ENCODE peak calls at places on chromosome 20, in six cellular contexts. G is IMR-90; D is body of pancreas; K is effector memory CD4-positive, alpha-beta T cell; W is neuronal stem cell; E is HepG2. N is an unnamed sample.

GRCh38 chr20:1941226-1941625 is 46.0 kb downstream of the SIRPA start:
- DNase-seq in D (no peak), W (no peak), E (no peak), K (no peak), G (peak; percentile 30), N (no peak)

GRCh38 chr20:51651921-51652549 is 109.5 kb upstream of the NFATC2 start:
- DNase-seq in G (no peak), D (no peak), K (no peak), W (no peak), E (no peak), N (no peak)

GRCh38 chr20:38357653-38358207 is 11.4 kb downstream of the LBP start:
- DNase-seq in G (peak; percentile 15), K (no peak), W (no peak), D (no peak), E (no peak), N (no peak)

GRCh38 chr20:3158968-3159431 is 665 bp downstream of the FASTKD5 start:
- DNase-seq in D (peak; percentile 6), W (no peak), K (no peak), G (peak; percentile 25), E (no peak), N (no peak)

GRCh38 chr20:20606046-20606445 is 106.4 kb downstream of the RALGAPA2 start:
- DNase-seq in K (no peak), E (no peak), W (no peak), D (no peak), G (no peak), N (no peak)

GRCh38 chr20:63898882-63899558 is 4.1 kb downstream of the DNAJC5 start:
- DNase-seq in E (no peak), K (no peak), D (no peak), W (no peak), G (no peak), N (no peak)

GRCh38 chr20:32743237-32744112 is at the start of gene COMMD7:
- DNase-seq in W (no peak), K (peak; percentile 29), D (peak; percentile 65), E (peak; percentile 50), G (peak; percentile 44), N (peak; percentile 63)

GRCh38 chr20:52845044-52845443 is 127.1 kb upstream of the TSHZ2 start:
- DNase-seq in K (no peak), G (no peak), D (no peak), W (no peak), E (no peak), N (no peak)

GRCh38 chr20:17169575-17170136 is 57.2 kb upstream of the PCSK2 start:
- DNase-seq in W (no peak), G (no peak), E (peak; percentile 25), D (no peak), K (no peak), N (no peak)

GRCh38 chr20:7858851-7859250 is 81.4 kb downstream of the HAO1 start:
- DNase-seq in G (no peak), K (no peak), E (no peak), W (no peak), D (no peak), N (no peak)

GRCh38 chr20:22866757-22867425 is 168.2 kb upstream of the SSTR4 start:
- DNase-seq in K (no peak), D (no peak), W (no peak), G (no peak), E (no peak), N (no peak)

GRCh38 chr20:19907326-19908056 is 109.7 kb upstream of the NAA20 start:
- DNase-seq in G (no peak), E (no peak), W (no peak), K (no peak), D (no peak), N (no peak)

GRCh38 chr20:53050338-53050737 is 78.2 kb downstream of the TSHZ2 start:
- DNase-seq in K (no peak), W (no peak), D (no peak), E (no peak), G (no peak), N (no peak)

GRCh38 chr20:19211661-19212523 is 550 bp upstream of the SLC24A3 start:
- DNase-seq in W (peak; percentile 36), K (no peak), G (no peak), D (no peak), E (no peak), N (no peak)

GRCh38 chr20:37816003-37816402 is 86.9 kb upstream of the VSTM2L start:
- DNase-seq in E (no peak), K (no peak), D (no peak), W (no peak), G (no peak), N (no peak)

GRCh38 chr20:46552460-46553420 is 2.3 kb upstream of the OCSTAMP start:
- DNase-seq in G (no peak), K (no peak), D (no peak), E (no peak), W (no peak), N (no peak)

GRCh38 chr20:22711981-22712755 is 127.8 kb upstream of the FOXA2 start:
- DNase-seq in W (no peak), K (no peak), D (no peak), E (no peak), G (no peak), N (no peak)

GRCh38 chr20:45823949-45824835 is 2.9 kb downstream of the TNNC2 start:
- DNase-seq in W (no peak), E (peak; percentile 51), D (peak; percentile 26), K (peak; percentile 14), G (no peak), N (peak; percentile 42)

GRCh38 chr20:32965581-32966373 is 38.5 kb downstream of the SUN5 start:
- DNase-seq in K (peak; percentile 25), E (no peak), D (no peak), G (no peak), W (no peak), N (peak; percentile 44)

GRCh38 chr20:61891916-61892649 is 173.6 kb downstream of the TAF4 start:
- DNase-seq in D (no peak), E (no peak), W (no peak), G (no peak), K (no peak), N (no peak)

GRCh38 chr20:4730782-4731181 is 9.1 kb downstream of the PRND start:
- DNase-seq in E (peak; percentile 50), W (no peak), D (no peak), G (peak; percentile 11), K (no peak), N (no peak)

DNA sequence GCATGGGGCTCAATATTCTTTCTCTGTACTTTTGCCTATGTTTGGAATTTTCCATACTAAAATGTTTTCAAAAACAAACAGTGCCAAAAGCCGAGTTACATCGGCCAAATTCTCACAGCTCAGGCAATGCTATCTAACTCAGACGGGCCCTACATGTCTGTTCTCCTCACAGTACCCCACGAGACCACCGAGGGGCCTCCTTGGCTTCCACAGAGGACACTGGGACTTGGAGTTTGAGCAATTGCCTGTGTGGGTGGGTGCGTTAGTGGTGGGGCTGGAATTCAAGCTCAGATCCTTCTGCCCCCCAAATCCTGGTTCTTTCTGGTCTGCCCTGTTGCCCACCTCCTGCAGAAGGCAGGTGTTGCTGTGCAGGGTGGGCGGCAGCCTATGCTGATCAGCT is 413.2 kb downstream of the CDH26 start:
- DNase-seq in E (no peak), K (no peak), D (no peak), W (no peak), G (no peak), N (no peak)
- H3K4me3 ChIP-seq in E (no peak overlapping the region), K (no peak overlapping the region), D (no peak overlapping the region), W (no peak overlapping the region), G (no peak overlapping the region), N (no peak overlapping the region)

GRCh38 chr20:59723108-59723500 is 118.8 kb downstream of the PHACTR3 start:
- DNase-seq in K (no peak), G (no peak), W (no peak), E (no peak), D (no peak), N (no peak)

GRCh38 chr20:59718071-59718470 is 113.7 kb downstream of the PHACTR3 start:
- DNase-seq in E (no peak), K (no peak), W (no peak), G (no peak), D (no peak), N (no peak)

GRCh38 chr20:59718681-59719080 is 114.3 kb downstream of the PHACTR3 start:
- DNase-seq in G (no peak), E (no peak), W (no peak), K (no peak), D (no peak), N (no peak)

GRCh38 chr20:59721386-59721785 is 117.0 kb downstream of the PHACTR3 start:
- DNase-seq in G (no peak), D (no peak), E (no peak), K (no peak), W (no peak), N (no peak)

GRCh38 chr20:59720013-59720412 is 115.7 kb downstream of the PHACTR3 start:
- DNase-seq in K (no peak), E (no peak), D (no peak), G (no peak), W (no peak), N (no peak)
- H3K9me3 ChIP-seq in K (no peaks in the 10 kb centered on the region), E (no peaks in the 10 kb centered on the region), D (no peaks in the 10 kb centered on the region), G (peaks cover 40% of the 10 kb centered on the region), W (peaks cover 14% of the 10 kb centered on the region), N (no peaks in the 10 kb centered on the region)

GRCh38 chr20:59829415-59830106 is 103.9 kb downstream of the SYCP2 start:
- DNase-seq in G (no peak), D (no peak), E (no peak), K (no peak), W (no peak), N (no peak)
- H3K27ac ChIP-seq in G (no peak overlapping the region), D (no peak overlapping the region), E (no peak overlapping the region), K (no peak overlapping the region), W (no peak overlapping the region), N (no peak overlapping the region)

GRCh38 chr20:58406422-58407001 is 17.5 kb downstream of the VAPB start:
- DNase-seq in E (no peak), G (peak; percentile 22), K (no peak), W (no peak), D (no peak), N (no peak)

GRCh38 chr20:58407966-58408557 is 19.0 kb downstream of the VAPB start:
- DNase-seq in W (no peak), D (peak; percentile 44), G (no peak), K (no peak), E (no peak), N (no peak)

GRCh38 chr20:58405504-58406291 is 16.7 kb downstream of the VAPB start:
- DNase-seq in K (no peak), D (no peak), E (no peak), G (no peak), W (no peak), N (no peak)

GRCh38 chr20:58407201-58407873 is 18.3 kb downstream of the VAPB start:
- DNase-seq in K (no peak), G (peak; percentile 28), D (no peak), W (no peak), E (no peak), N (no peak)

DNA sequence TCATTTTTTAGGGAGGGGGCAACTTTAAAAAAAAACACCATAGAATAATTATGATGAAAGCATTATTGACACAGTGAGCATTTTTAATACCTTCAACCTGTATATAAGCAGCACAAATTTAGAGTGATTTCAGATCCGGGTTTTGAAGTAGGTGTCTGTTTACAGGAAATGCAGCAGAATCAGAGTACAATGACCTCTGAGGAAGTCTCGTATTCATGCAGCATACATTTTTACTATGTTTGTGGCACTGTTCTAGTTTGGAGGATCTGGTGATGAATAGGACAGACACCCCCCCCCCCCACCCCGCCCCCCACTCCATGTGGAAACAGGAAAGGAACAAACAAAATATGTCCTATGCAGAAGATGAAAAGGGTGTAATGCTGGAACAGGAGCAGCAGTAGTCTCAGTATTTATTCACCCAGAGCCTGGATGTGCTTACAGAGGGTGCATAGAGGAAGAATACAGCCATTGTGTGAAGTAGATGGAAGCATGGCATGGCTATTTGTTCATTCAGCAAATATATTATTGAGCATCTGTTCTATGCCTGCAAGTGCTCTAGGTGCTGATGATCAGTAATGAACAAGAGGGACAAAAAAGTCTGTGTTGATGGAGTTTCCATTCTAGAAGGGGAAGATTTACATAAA is 19.7 kb downstream of the VAPB start:
- DNase-seq in G (no peak), K (no peak), D (no peak), E (peak; percentile 88), W (no peak), N (no peak)
- H3K4me3 ChIP-seq in G (no peak overlapping the region), K (peak overlapping the region; percentile 10), D (no peak overlapping the region), E (peak overlapping the region; percentile 17), W (no peak overlapping the region), N (peak overlapping the region; percentile 25)

N was measured in naive thymus-derived CD4-positive, alpha-beta T cell.